ENCODE peak calls at places on chromosomes 2 and 18, in five cellular contexts. One of them, this sample, is unnamed.

GRCh38 chr2:134973241-134974146 is 54.9 kb downstream of the CCNT2 start:
- DNase-seq in ACHN: no peak
- DNase-seq in SW 1271: no peak
- DNase-seq in DMS153: no peak
- DNase-seq in activated CD4-positive, alpha-beta T cell treated with anti-CD3 and anti-CD28 coated beads, Interleukin-2, amount 50 U/mL, for 1 hour: no peak
- DNase-seq in this sample: no peak

GRCh38 chr2:2320486-2321249 is 10.4 kb downstream of the MYT1L start:
- DNase-seq in DMS153: no peak
- DNase-seq in activated CD4-positive, alpha-beta T cell treated with anti-CD3 and anti-CD28 coated beads, Interleukin-2, amount 50 U/mL, for 1 hour: no peak
- DNase-seq in ACHN: no peak
- DNase-seq in SW 1271: no peak
- DNase-seq in this sample: no peak

GRCh38 chr2:190344275-190344827 is 962 bp downstream of the INPP1 start:
- DNase-seq in activated CD4-positive, alpha-beta T cell treated with anti-CD3 and anti-CD28 coated beads, Interleukin-2, amount 50 U/mL, for 1 hour: no peak
- DNase-seq in DMS153: peak
- DNase-seq in SW 1271: peak
- DNase-seq in ACHN: peak
- DNase-seq in this sample: peak

GRCh38 chr2:151334082-151334815 is 23.1 kb upstream of the TNFAIP6 start:
- DNase-seq in DMS153: no peak
- DNase-seq in SW 1271: no peak
- DNase-seq in activated CD4-positive, alpha-beta T cell treated with anti-CD3 and anti-CD28 coated beads, Interleukin-2, amount 50 U/mL, for 1 hour: no peak
- DNase-seq in ACHN: no peak
- DNase-seq in this sample: peak

GRCh38 chr2:42140501-42140900 is 28.7 kb upstream of the EML4 start:
- DNase-seq in SW 1271: no peak
- DNase-seq in DMS153: no peak
- DNase-seq in ACHN: no peak
- DNase-seq in activated CD4-positive, alpha-beta T cell treated with anti-CD3 and anti-CD28 coated beads, Interleukin-2, amount 50 U/mL, for 1 hour: no peak
- DNase-seq in this sample: no peak

GRCh38 chr2:212956665-212957064 is 194.7 kb downstream of the IKZF2 start:
- DNase-seq in ACHN: no peak
- DNase-seq in activated CD4-positive, alpha-beta T cell treated with anti-CD3 and anti-CD28 coated beads, Interleukin-2, amount 50 U/mL, for 1 hour: no peak
- DNase-seq in DMS153: no peak
- DNase-seq in SW 1271: no peak
- DNase-seq in this sample: no peak

GRCh38 chr18:75204978-75205759 is 3.8 kb downstream of the PTGR3 start:
- DNase-seq in DMS153: no peak
- DNase-seq in SW 1271: no peak
- DNase-seq in ACHN: no peak
- DNase-seq in activated CD4-positive, alpha-beta T cell treated with anti-CD3 and anti-CD28 coated beads, Interleukin-2, amount 50 U/mL, for 1 hour: no peak
- DNase-seq in this sample: no peak

GRCh38 chr2:165913636-165914035 is 39.9 kb downstream of the TTC21B start:
- DNase-seq in activated CD4-positive, alpha-beta T cell treated with anti-CD3 and anti-CD28 coated beads, Interleukin-2, amount 50 U/mL, for 1 hour: no peak
- DNase-seq in SW 1271: no peak
- DNase-seq in ACHN: no peak
- DNase-seq in DMS153: no peak
- DNase-seq in this sample: no peak

GRCh38 chr2:59182249-59182648 is 941.1 kb upstream of the FANCL start:
- DNase-seq in DMS153: no peak
- DNase-seq in activated CD4-positive, alpha-beta T cell treated with anti-CD3 and anti-CD28 coated beads, Interleukin-2, amount 50 U/mL, for 1 hour: no peak
- DNase-seq in ACHN: peak
- DNase-seq in SW 1271: no peak
- DNase-seq in this sample: no peak

GRCh38 chr18:77088977-77089795 is 43.4 kb downstream of the MBP start:
- DNase-seq in SW 1271: no peak
- DNase-seq in ACHN: no peak
- DNase-seq in activated CD4-positive, alpha-beta T cell treated with anti-CD3 and anti-CD28 coated beads, Interleukin-2, amount 50 U/mL, for 1 hour: no peak
- DNase-seq in DMS153: no peak
- DNase-seq in this sample: no peak

GRCh38 chr2:174120346-174120745 is 128.0 kb downstream of the OLA1 start:
- DNase-seq in SW 1271: peak
- DNase-seq in ACHN: peak
- DNase-seq in activated CD4-positive, alpha-beta T cell treated with anti-CD3 and anti-CD28 coated beads, Interleukin-2, amount 50 U/mL, for 1 hour: no peak
- DNase-seq in DMS153: no peak
- DNase-seq in this sample: peak